ENCODE peak calls at places on chromosomes 4 and X, in four cellular contexts. Q is astrocyte; K is CD8-positive, alpha-beta memory T cell; P is gastrocnemius medialis. M is an unnamed sample.

GRCh38 chrX:30153881-30154260 is 61.5 kb upstream of the MAGEB2 start:
- DNase-seq in Q (peak; percentile 14), K (no peak), P (no peak), M (no peak)

GRCh38 chr4:81214518-81215218 is 354 bp downstream of the PRKG2 start:
- DNase-seq in Q (peak; percentile 6), K (no peak), P (no peak), M (no peak)

GRCh38 chr4:77169496-77169895 is 12.5 kb downstream of the CCNG2 start:
- DNase-seq in Q (peak; percentile 50), K (no peak), P (no peak), M (no peak)

GRCh38 chrX:19350831-19351447 is 7.2 kb downstream of the PDHA1 start:
- DNase-seq in Q (no peak), K (no peak), P (no peak), M (no peak)

GRCh38 chr4:16496501-16496900 is 270.2 kb upstream of the TAPT1 start:
- DNase-seq in Q (peak; percentile 59), K (no peak), P (no peak), M (no peak)

GRCh38 chr4:147724468-147725201 is 7.3 kb upstream of the ARHGAP10 start:
- DNase-seq in Q (no peak), K (no peak), P (no peak), M (no peak)

GRCh38 chr4:153248641-153249198 is 44.5 kb downstream of the TRIM2 start:
- DNase-seq in Q (no peak), K (no peak), P (no peak), M (no peak)

GRCh38 chr4:76535603-76536380 is 100.8 kb downstream of the SHROOM3 start:
- DNase-seq in Q (peak; percentile 79), K (no peak), P (no peak), M (no peak)

GRCh38 chr4:36256398-36256828 is 12.1 kb upstream of the ARAP2 start:
- DNase-seq in Q (no peak), K (no peak), P (no peak), M (no peak)

GRCh38 chrX:15815779-15816452 is 25.6 kb downstream of the ZRSR2 start:
- DNase-seq in Q (no peak), K (no peak), P (no peak), M (no peak)

GRCh38 chr4:70178075-70178660 is 17.4 kb upstream of the ODAM start:
- DNase-seq in Q (no peak), K (no peak), P (no peak), M (no peak)

GRCh38 chr4:113255628-113256027 is 206.2 kb downstream of the ANK2 start:
- DNase-seq in Q (no peak), K (no peak), P (no peak), M (no peak)

GRCh38 chr4:1544861-1545275 is 138.6 kb upstream of the NKX1-1 start:
- DNase-seq in Q (no peak), K (no peak), P (no peak), M (no peak)

GRCh38 chr4:52100062-52100461 is 49.0 kb downstream of the SPATA18 start:
- DNase-seq in Q (peak; percentile 86), K (no peak), P (no peak), M (no peak)

GRCh38 chr4:41653523-41653922 is 95.0 kb downstream of the PHOX2B start:
- DNase-seq in Q (no peak), K (no peak), P (no peak), M (no peak)

GRCh38 chr4:72553540-72553939 is 15.5 kb downstream of the ADAMTS3 start:
- DNase-seq in Q (no peak), K (no peak), P (no peak), M (no peak)

GRCh38 chr4:108052511-108052910 is 62.8 kb downstream of the HADH start:
- DNase-seq in Q (no peak), K (no peak), P (no peak), M (no peak)

DNA sequence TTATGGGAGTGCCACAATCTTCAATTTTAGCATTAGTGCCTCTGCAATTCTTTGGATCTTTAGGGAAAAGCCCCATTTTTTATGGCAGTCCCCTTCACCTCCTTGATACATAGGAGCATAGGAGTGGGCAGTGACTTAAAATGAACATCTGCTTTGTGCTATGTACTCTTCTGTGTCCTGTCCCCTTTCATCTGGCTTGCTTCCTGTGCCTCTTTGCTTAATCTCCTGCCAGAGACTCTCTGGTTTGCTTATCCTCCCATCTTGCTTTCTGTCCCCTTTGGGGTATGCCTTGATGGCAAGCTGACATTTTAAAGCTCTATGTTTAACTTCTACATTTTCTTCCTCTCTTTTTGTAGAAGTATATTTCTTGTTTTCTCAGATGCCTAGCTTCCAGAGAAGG is 12.3 kb downstream of the PGK1 start:
- DNase-seq in Q (no peak), K (no peak), P (no peak), M (no peak)
- H3K36me3 ChIP-seq in Q (peaks cover 46% of the 10 kb centered on the region), K (peaks cover 70% of the 10 kb centered on the region), P (no peaks in the 10 kb centered on the region), M (peaks cover 32% of the 10 kb centered on the region)

DNA sequence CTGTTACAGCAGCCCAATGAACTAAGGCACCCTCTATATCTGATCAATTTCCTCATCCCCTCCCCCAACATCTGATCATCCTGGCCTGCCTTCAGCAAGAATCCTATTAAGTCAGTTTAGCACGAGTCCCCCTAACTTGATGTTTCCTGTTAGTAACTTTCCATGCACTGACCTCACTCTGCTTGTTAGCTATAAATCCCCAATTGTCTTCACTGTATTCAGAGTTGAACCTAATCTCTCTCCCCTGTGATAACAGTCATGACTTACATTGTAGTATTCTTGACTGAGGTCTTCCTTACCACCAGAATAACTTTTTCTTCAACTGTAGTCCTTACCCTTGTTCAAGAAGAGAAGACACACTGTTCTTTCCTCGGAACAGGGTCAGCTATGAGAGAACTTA is 8.5 kb downstream of the ANXA5 start:
- DNase-seq in Q (no peak), K (no peak), P (no peak), M (no peak)
- H3K4me1 ChIP-seq in Q (peaks cover 45% of the 10 kb centered on the region), K (no peaks in the 10 kb centered on the region), P (peaks cover 33% of the 10 kb centered on the region), M (peaks cover 31% of the 10 kb centered on the region)

GRCh38 chr4:87530868-87531267 is 1.7 kb upstream of the SPARCL1 start:
- DNase-seq in Q (peak; percentile 60), K (no peak), P (peak; percentile 65), M (peak; percentile 14)
- H3K4me3 ChIP-seq in Q (no peak overlapping the region), K (no peak overlapping the region), P (peak overlapping the region; percentile 45), M (peak overlapping the region; percentile 79)

GRCh38 chr4:122977103-122977502 is 54.7 kb upstream of the NUDT6 start:
- DNase-seq in Q (no peak), K (no peak), P (no peak), M (no peak)
- H3K36me3 ChIP-seq in Q (peaks cover 4% of the 10 kb centered on the region), K (no peaks in the 10 kb centered on the region), P (no peaks in the 10 kb centered on the region), M (no peaks in the 10 kb centered on the region)

GRCh38 chr4:185729300-185729912 is 82.6 kb downstream of the SORBS2 start:
- DNase-seq in Q (no peak), K (no peak), P (no peak), M (no peak)

GRCh38 chr4:185723619-185724150 is 88.3 kb downstream of the SORBS2 start:
- DNase-seq in Q (no peak), K (no peak), P (no peak), M (no peak)

GRCh38 chr4:185728886-185729285 is 83.1 kb downstream of the SORBS2 start:
- DNase-seq in Q (no peak), K (no peak), P (no peak), M (no peak)

GRCh38 chr4:185730387-185730786 is 81.6 kb downstream of the SORBS2 start:
- DNase-seq in Q (peak; percentile 63), K (no peak), P (no peak), M (no peak)

DNA sequence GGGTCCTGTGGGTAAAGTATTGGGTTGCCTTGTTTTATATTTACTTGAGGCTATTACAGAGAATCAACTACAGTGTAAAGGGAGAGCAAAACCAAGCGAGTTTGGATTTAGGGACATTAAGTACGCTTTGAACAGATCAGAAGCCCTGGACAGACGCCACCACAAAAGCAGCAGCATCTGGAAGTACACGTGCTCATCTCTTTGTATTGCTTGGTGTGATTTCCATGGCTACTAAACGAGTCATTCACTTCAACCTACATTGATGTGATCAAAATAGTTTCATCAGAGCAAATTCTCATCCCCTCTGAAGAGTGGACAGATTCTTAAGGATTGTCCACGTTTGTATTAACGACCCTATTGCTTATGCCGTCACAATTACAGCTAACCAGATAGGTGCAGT is 85.1 kb downstream of the SORBS2 start:
- DNase-seq in Q (no peak), K (no peak), P (no peak), M (no peak)
- H3K4me1 ChIP-seq in Q (peaks cover 5% of the 10 kb centered on the region), K (no peaks in the 10 kb centered on the region), P (no peaks in the 10 kb centered on the region), M (peaks cover 16% of the 10 kb centered on the region)

DNA sequence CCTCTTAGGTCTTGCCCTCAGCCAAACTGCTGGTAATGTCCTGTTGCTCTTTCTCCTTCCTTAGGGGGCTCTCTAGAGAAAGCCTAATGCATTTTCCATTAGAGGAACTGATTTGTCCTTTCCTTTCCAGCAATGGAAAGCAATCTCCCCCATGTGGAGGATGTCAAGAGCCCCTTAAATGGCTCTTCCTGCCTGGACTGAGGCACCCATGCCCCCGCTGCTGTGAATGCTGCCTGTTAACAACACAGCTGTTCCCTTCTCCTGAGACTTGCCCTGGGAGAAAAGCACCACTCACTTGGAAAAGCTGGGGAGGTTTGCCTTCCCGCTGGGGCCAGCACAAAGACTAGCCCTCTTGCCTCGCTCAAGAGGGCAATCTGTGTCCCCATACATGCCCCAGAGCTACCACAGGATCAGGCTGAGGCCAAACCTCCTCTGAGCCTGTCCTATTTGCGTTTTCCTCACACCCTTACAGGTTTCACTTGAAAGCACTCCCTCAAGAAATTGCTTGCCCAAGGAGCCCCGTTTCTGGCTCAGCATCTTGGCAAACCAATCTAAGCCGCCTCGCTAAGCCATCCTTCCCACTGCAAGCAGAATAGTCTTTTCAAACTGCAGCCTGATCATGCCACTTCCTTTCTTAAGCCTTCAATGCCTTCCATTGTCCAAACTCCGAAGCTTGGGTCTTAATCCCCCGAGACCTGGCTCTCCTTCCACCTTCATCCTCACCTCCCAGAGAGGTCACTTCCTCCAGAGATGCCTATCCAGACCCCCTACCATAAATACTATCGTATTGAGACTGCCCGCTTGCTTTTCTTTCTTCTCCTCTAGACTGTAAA is 23.2 kb upstream of the SMIM20 start:
- DNase-seq in Q (no peak), K (no peak), P (no peak), M (no peak)
- H3K4me3 ChIP-seq in Q (no peak overlapping the region), K (no peak overlapping the region), P (no peak overlapping the region), M (no peak overlapping the region)

GRCh38 chr4:24921491-24921890 is 8.6 kb upstream of the CCDC149 start:
- DNase-seq in Q (no peak), K (no peak), P (no peak), M (no peak)
- H3K36me3 ChIP-seq in Q (no peaks in the 10 kb centered on the region), K (no peaks in the 10 kb centered on the region), P (no peaks in the 10 kb centered on the region), M (no peaks in the 10 kb centered on the region)

GRCh38 chr4:8278421-8279287 is 9.1 kb downstream of the HTRA3 start:
- DNase-seq in Q (peak; percentile 73), K (no peak), P (no peak), M (no peak)
- H3K4me1 ChIP-seq in Q (peaks cover 31% of the 10 kb centered on the region), K (no peaks in the 10 kb centered on the region), P (peaks cover 40% of the 10 kb centered on the region), M (peaks cover 60% of the 10 kb centered on the region)

M was measured in thoracic aorta.